ENCODE peak calls at places on chromosomes 6 and 20, in eight cellular contexts. Y is neural progenitor cell, C is mesendoderm, P is GM12865, F is AG04450, O is choroid plexus epithelial cell, V is SK-N-SH, I is fibroblast of lung. R is an unnamed sample.

GRCh38 chr6:10426781-10427279 is 12.0 kb upstream of the TFAP2A start:
- DNase-seq in V (no peak), P (no peak), I (no peak), F (no peak), Y (no peak), O (no peak), C (no peak), R (no peak)

GRCh38 chr6:71412559-71412958 is 123.9 kb downstream of the OGFRL1 start:
- DNase-seq in V (no peak), C (peak; percentile 17), Y (peak; percentile 11), P (no peak), I (peak; percentile 60), O (peak; percentile 61), F (no peak), R (no peak)

GRCh38 chr6:144294016-144294415 is 8.9 kb downstream of the UTRN start:
- DNase-seq in C (no peak), F (peak; percentile 46), P (no peak), Y (no peak), O (peak; percentile 90), I (peak; percentile 91), V (no peak), R (no peak)

GRCh38 chr20:37458761-37459160 is 62.3 kb upstream of the NNAT start:
- DNase-seq in P (no peak), Y (no peak), I (no peak), V (no peak), O (no peak), C (no peak), F (no peak), R (no peak)

GRCh38 chr6:165181951-165182414 is 127.4 kb downstream of the C6orf118 start:
- DNase-seq in I (no peak), C (peak; percentile 8), F (no peak), V (no peak), P (no peak), O (peak; percentile 29), Y (no peak), R (no peak)

GRCh38 chr6:141203902-141204575 is 928.7 kb upstream of the GJE1 start:
- DNase-seq in V (no peak), I (peak; percentile 98), Y (no peak), F (peak; percentile 67), C (no peak), P (peak; percentile 34), O (peak; percentile 84), R (no peak)

GRCh38 chr6:165880721-165881120 is 217.7 kb upstream of the PDE10A start:
- DNase-seq in Y (no peak), C (no peak), I (peak; percentile 38), V (no peak), P (no peak), O (no peak), F (peak; percentile 45), R (no peak)

GRCh38 chr6:41527721-41528408 is 18.3 kb upstream of the FOXP4 start:
- DNase-seq in F (no peak), P (peak; percentile 36), C (peak; percentile 33), V (no peak), O (peak; percentile 70), I (peak; percentile 7), Y (peak; percentile 65), R (no peak)

GRCh38 chr20:4812216-4812615 is 90.5 kb downstream of the PRND start:
- DNase-seq in O (no peak), C (no peak), I (no peak), V (no peak), P (no peak), F (no peak), Y (no peak), R (no peak)
- H3K4me3 ChIP-seq in O (no peak overlapping the region), C (no peak overlapping the region), I (no peak overlapping the region), V (no peak overlapping the region), P (peak overlapping the region; percentile 71), F (no peak overlapping the region), Y (no peak overlapping the region), R (no peak overlapping the region)

GRCh38 chr6:26457407-26457795 is 354 bp upstream of the BTN2A1 start:
- DNase-seq in I (no peak), O (no peak), C (peak; percentile 80), V (peak; percentile 51), P (no peak), Y (no peak), F (no peak), R (peak; percentile 28)
- H3K4me3 ChIP-seq in I (peak overlapping the region; percentile 95), O (peak overlapping the region; percentile 46), C (no peak overlapping the region), V (peak overlapping the region; percentile 73), P (peak overlapping the region; percentile 100), Y (peak overlapping the region; percentile 92), F (peak overlapping the region; percentile 14), R (peak overlapping the region; percentile 96)

GRCh38 chr20:32820698-32821378 is 1.1 kb downstream of the MAPRE1 start:
- DNase-seq in F (no peak), C (no peak), V (peak; percentile 34), I (peak; percentile 19), Y (peak; percentile 34), O (no peak), P (peak; percentile 15), R (no peak)
- H3K4me3 ChIP-seq in F (peak overlapping the region; percentile 89), C (peak overlapping the region; percentile 92), V (peak overlapping the region; percentile 82), I (peak overlapping the region; percentile 75), Y (peak overlapping the region; percentile 68), O (peak overlapping the region; percentile 91), P (peak overlapping the region; percentile 98), R (peak overlapping the region; percentile 99)

GRCh38 chr20:57374343-57374930 is 16.8 kb upstream of the RBM38 start:
- DNase-seq in P (no peak), C (no peak), I (no peak), V (no peak), O (no peak), Y (no peak), F (no peak), R (no peak)

GRCh38 chr20:57372581-57373350 is 18.4 kb upstream of the RBM38 start:
- DNase-seq in F (no peak), P (no peak), Y (no peak), C (no peak), I (no peak), V (no peak), O (no peak), R (no peak)

GRCh38 chr20:57377350-57377749 is 13.8 kb upstream of the RBM38 start:
- DNase-seq in V (no peak), C (no peak), P (no peak), I (no peak), F (no peak), Y (no peak), O (no peak), R (no peak)

GRCh38 chr20:57375652-57376230 is 15.5 kb upstream of the RBM38 start:
- DNase-seq in F (no peak), P (no peak), V (no peak), C (no peak), O (no peak), Y (no peak), I (no peak), R (no peak)

DNA sequence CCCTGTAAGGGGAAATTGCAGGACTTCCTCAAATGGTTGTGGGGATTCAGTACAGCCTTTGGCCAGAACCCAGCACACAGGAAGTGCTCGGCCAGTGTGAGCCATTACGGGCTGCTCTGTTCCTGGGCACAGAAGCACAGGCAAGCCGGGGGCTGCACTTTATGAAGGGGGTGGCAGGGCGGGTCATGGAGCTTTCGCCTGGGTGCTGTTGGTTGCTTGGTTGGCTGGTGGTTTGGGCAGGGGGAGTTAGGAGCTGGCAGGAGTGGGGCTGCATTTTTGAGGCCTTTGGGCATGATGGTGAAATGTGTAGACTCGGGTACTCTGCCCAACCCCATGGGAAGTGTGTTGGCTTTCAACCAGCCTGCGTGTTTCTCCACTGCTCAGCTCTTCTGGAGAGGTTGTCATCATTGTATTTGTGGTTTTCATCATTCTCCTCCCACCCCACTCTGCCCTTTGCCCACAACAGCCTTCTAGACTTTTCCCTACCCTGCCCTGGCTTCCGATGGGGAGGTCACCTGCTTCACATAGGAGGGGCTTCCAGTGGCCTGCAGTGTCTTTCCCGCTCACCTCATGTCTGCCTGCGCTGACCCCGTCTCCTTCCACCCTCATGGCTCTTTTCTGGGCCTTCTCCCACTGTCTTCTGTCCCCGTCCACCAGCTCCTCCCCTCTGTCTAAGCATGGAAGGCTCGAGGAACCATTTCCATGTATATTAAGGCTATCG is 16.1 kb upstream of the RBM38 start:
- DNase-seq in P (no peak), C (no peak), Y (no peak), F (no peak), V (no peak), O (no peak), I (no peak), R (no peak)
- H3K4me3 ChIP-seq in P (no peak overlapping the region), C (no peak overlapping the region), Y (no peak overlapping the region), F (no peak overlapping the region), V (no peak overlapping the region), O (no peak overlapping the region), I (no peak overlapping the region), R (no peak overlapping the region)

GRCh38 chr6:111884068-111884467 is 10.8 kb upstream of the FYN start:
- DNase-seq in O (no peak), I (no peak), Y (no peak), C (no peak), V (no peak), P (no peak), F (no peak), R (no peak)

GRCh38 chr6:111892431-111892830 is 19.2 kb upstream of the FYN start:
- DNase-seq in V (no peak), F (no peak), I (no peak), P (no peak), O (peak; percentile 16), C (no peak), Y (no peak), R (no peak)

GRCh38 chr6:111885373-111886027 is 12.2 kb upstream of the FYN start:
- DNase-seq in F (no peak), O (no peak), V (no peak), I (no peak), C (no peak), P (no peak), Y (no peak), R (no peak)

GRCh38 chr6:111890981-111891380 is 17.7 kb upstream of the FYN start:
- DNase-seq in I (no peak), C (no peak), O (no peak), F (no peak), Y (no peak), V (no peak), P (no peak), R (no peak)

DNA sequence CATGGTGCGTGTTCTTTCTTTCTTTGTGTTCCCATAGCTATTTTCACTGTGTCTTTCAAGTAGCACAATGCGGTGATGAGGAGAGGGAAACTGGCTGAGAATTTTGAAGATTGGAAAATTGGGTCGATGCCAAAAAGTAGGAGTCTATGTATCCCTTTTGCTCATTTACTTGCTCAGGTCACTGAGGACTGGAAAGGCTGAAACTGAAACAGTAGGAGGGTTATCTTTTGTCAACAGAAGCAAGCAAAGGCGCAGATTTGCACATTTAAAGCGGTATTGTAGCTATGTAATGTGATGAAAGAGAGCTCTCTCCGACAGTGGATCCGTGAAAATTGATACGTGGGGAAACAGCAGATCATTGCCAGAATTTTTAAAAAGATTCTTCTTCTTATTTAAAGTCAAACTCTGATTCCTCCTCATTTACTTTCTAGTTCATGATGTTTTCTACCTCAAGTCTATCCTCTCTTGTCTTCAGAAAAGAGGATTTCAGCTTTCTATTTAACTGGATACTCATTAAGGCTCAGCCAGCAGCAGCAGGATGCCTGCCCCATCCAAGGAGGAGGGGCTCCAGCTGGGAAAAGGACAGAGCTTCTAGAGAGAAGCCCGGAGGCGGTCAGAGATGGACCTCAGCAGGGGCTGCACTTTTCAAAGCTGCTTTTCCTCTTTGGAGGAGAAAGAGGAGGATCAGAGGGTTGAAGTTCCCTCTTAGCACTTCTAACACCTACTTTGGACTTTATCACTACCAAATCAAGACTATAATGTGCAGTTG is 15.9 kb upstream of the FYN start:
- DNase-seq in V (peak; percentile 66), O (peak; percentile 46), Y (peak; percentile 92), I (no peak), P (no peak), F (no peak), C (peak; percentile 81), R (peak; percentile 64)
- H3K4me3 ChIP-seq in V (no peak overlapping the region), O (peak overlapping the region; percentile 40), Y (peak overlapping the region; percentile 18), I (no peak overlapping the region), P (no peak overlapping the region), F (no peak overlapping the region), C (no peak overlapping the region), R (no peak overlapping the region)